ENCODE peak calls at places on chromosomes 7 and 10, in four cellular contexts. C is ACHN, P is AML-193, V is heart left ventricle. F is an unnamed sample.

GRCh38 chr7:143422033-143422432 is 13.4 kb upstream of the EPHA1 start:
- DNase-seq in V (no peak), P (no peak), C (no peak), F (no peak)

GRCh38 chr10:101217450-101218281 is 11.6 kb downstream of the LBX1 start:
- DNase-seq in P (no peak), C (peak), V (peak), F (peak)

GRCh38 chr7:113891828-113892227 is 27.0 kb downstream of the PPP1R3A start:
- DNase-seq in C (peak), P (no peak), V (no peak), F (no peak)

GRCh38 chr10:110864662-110865140 is 7.0 kb upstream of the PDCD4 start:
- DNase-seq in V (no peak), P (peak), C (no peak), F (peak)

GRCh38 chr7:90999989-91000979 is 263.9 kb upstream of the FZD1 start:
- DNase-seq in C (no peak), V (no peak), P (no peak), F (no peak)

GRCh38 chr10:60905580-60905979 is 38.4 kb downstream of the RHOBTB1 start:
- DNase-seq in V (peak), P (no peak), C (no peak), F (no peak)

GRCh38 chr7:27897001-27897400 is 157.0 kb downstream of the TAX1BP1 start:
- DNase-seq in V (no peak), P (no peak), C (no peak), F (no peak)

GRCh38 chr7:16661924-16662323 is 15.9 kb downstream of the BZW2 start:
- DNase-seq in V (peak), P (no peak), C (no peak), F (no peak)

GRCh38 chr7:94095359-94096009 is 91.3 kb upstream of the BET1 start:
- DNase-seq in C (no peak), V (no peak), P (no peak), F (no peak)

GRCh38 chr10:97101166-97101940 is 84.4 kb downstream of the SLIT1 start:
- DNase-seq in V (no peak), P (no peak), C (no peak), F (no peak)

GRCh38 chr10:132878091-132878729 is 64.2 kb downstream of the CFAP46 start:
- DNase-seq in P (no peak), C (no peak), V (no peak), F (no peak)

GRCh38 chr7:12771378-12771877 is 84.0 kb downstream of the ARL4A start:
- DNase-seq in P (no peak), V (peak), C (no peak), F (no peak)

GRCh38 chr7:24778543-24779282 is 21.4 kb upstream of the GSDME start:
- DNase-seq in P (peak), C (peak), V (peak), F (peak)

GRCh38 chr7:45259966-45260646 is 102.5 kb downstream of the RAMP3 start:
- DNase-seq in C (peak), V (peak), P (no peak), F (peak)

GRCh38 chr10:14952851-14953451 is 945 bp downstream of the DCLRE1C start:
- DNase-seq in P (no peak), V (no peak), C (no peak), F (peak)

GRCh38 chr10:49093922-49094321 is 21.4 kb downstream of the VSTM4 start:
- DNase-seq in P (no peak), V (no peak), C (no peak), F (no peak)

GRCh38 chr7:22896917-22897316 is 74.3 kb upstream of the TOMM7 start:
- DNase-seq in V (no peak), P (no peak), C (no peak), F (no peak)

GRCh38 chr7:108072116-108072515 is 58.0 kb downstream of the LAMB4 start:
- DNase-seq in P (no peak), V (no peak), C (no peak), F (no peak)

GRCh38 chr10:103833731-103834365 is 21.5 kb downstream of the SH3PXD2A start:
- DNase-seq in P (no peak), V (peak), C (no peak), F (peak)

GRCh38 chr10:79483948-79484347 is 28.4 kb upstream of the EIF5AL1 start:
- DNase-seq in C (no peak), P (no peak), V (peak), F (no peak)

GRCh38 chr7:105759670-105760548 is 116.5 kb downstream of the ATXN7L1 start:
- DNase-seq in V (peak), P (peak), C (peak), F (peak)

GRCh38 chr7:44184221-44184873 is 4.9 kb downstream of the GCK start:
- DNase-seq in V (no peak), C (peak), P (no peak), F (no peak)

GRCh38 chr10:62681211-62681940 is 123.1 kb upstream of the ADO start:
- DNase-seq in V (no peak), C (no peak), P (peak), F (peak)

GRCh38 chr10:87095241-87095945 is 387 bp downstream of the SHLD2 start:
- DNase-seq in V (peak), P (peak), C (peak), F (peak)

GRCh38 chr10:34908472-34908871 is 93.4 kb upstream of the PARD3 start:
- DNase-seq in P (no peak), V (no peak), C (no peak), F (no peak)

GRCh38 chr7:114070246-114070645 is 151.4 kb upstream of the PPP1R3A start:
- DNase-seq in C (no peak), P (peak), V (no peak), F (peak)

GRCh38 chr7:31633894-31634494 is 53.0 kb upstream of the PPP1R17 start:
- DNase-seq in P (peak), V (peak), C (peak), F (peak)

GRCh38 chr7:636396-636795 is 90.1 kb upstream of the DNAAF5 start:
- DNase-seq in P (no peak), V (no peak), C (peak), F (peak)

F was measured in KBM-7.